ENCODE peak calls at places on chromosome 18, in four cellular contexts. H is H1, V is SK-N-SH, Y is GM12878. I is an unnamed sample.
A peak's percentile ranks its signal among the peaks of the same experiment; 100 is the strongest.

GRCh38 chr18:13878858-13879257 is 36.5 kb downstream of the MC2R start:
- DNase-seq in H (no peak), V (no peak), Y (no peak), I (no peak)

GRCh38 chr18:69617888-69618287 is 217.2 kb downstream of the DOK6 start:
- DNase-seq in H (no peak), V (no peak), Y (no peak), I (no peak)

GRCh38 chr18:3753116-3753515 is 303.1 kb downstream of the TGIF1 start:
- DNase-seq in H (no peak), V (no peak), Y (no peak), I (no peak)

GRCh38 chr18:58337688-58338087 is 291.2 kb downstream of the ALPK2 start:
- DNase-seq in H (no peak), V (no peak), Y (no peak), I (no peak)

GRCh38 chr18:58255701-58256311 is 211.8 kb downstream of the NEDD4L start:
- DNase-seq in H (no peak), V (no peak), Y (no peak), I (no peak)

GRCh38 chr18:58668211-58668610 is 3.1 kb upstream of the MALT1 start:
- DNase-seq in H (no peak), V (no peak), Y (no peak), I (no peak)

GRCh38 chr18:3328522-3328921 is 66.6 kb downstream of the MYL12B start:
- DNase-seq in H (no peak), V (no peak), Y (no peak), I (no peak)

GRCh38 chr18:73891572-73892421 is 255.8 kb downstream of the FBXO15 start:
- DNase-seq in H (no peak), V (peak; percentile 7), Y (no peak), I (no peak)

GRCh38 chr18:11040823-11041712 is 108.3 kb downstream of the PIEZO2 start:
- DNase-seq in H (no peak), V (peak; percentile 48), Y (no peak), I (peak; percentile 94)

GRCh38 chr18:23330423-23330822 is 122.7 kb upstream of the RIOK3 start:
- DNase-seq in H (no peak), V (no peak), Y (peak; percentile 34), I (no peak)

GRCh38 chr18:10015941-10016819 is 102.4 kb downstream of the VAPA start:
- DNase-seq in H (no peak), V (peak; percentile 34), Y (no peak), I (no peak)

GRCh38 chr18:31723998-31724711 is 36.5 kb downstream of the SLC25A52 start:
- DNase-seq in H (no peak), V (peak; percentile 58), Y (no peak), I (no peak)

GRCh38 chr18:10588975-10589374 is 63.1 kb downstream of the NAPG start:
- DNase-seq in H (no peak), V (peak; percentile 73), Y (no peak), I (no peak)

GRCh38 chr18:3397031-3397750 is 52.8 kb upstream of the TGIF1 start:
- DNase-seq in H (no peak), V (no peak), Y (no peak), I (no peak)

GRCh38 chr18:39057423-39058057 is 1491.9 kb upstream of the CELF4 start:
- DNase-seq in H (no peak), V (no peak), Y (no peak), I (no peak)

GRCh38 chr18:22643731-22644130 is 226.0 kb upstream of the CTAGE1 start:
- DNase-seq in H (no peak), V (no peak), Y (no peak), I (no peak)

DNA sequence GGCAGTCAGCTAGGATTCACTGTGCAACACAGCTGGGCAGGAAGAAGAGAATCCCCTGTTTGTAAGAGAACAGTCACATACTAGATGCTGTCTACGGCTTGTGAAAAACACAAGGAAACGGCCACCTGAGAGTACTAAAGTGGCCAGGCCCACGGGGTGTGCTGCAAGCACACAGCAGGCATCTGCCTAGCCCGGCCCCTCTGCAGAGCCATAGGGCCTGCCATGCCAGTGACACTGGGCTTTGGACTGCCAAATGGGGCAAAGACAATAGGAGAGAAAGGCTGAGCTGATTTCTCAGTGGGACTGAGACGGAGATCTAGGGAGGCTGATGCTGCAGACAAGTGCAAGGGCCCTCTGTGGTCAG is 10.3 kb downstream of the TUBB6 start:
- DNase-seq in H (no peak), V (no peak), Y (no peak), I (no peak)
- TF ChIP-seq TCF12 in H (no peak), V (no peak), Y (no peak), I (no peak)

DNA sequence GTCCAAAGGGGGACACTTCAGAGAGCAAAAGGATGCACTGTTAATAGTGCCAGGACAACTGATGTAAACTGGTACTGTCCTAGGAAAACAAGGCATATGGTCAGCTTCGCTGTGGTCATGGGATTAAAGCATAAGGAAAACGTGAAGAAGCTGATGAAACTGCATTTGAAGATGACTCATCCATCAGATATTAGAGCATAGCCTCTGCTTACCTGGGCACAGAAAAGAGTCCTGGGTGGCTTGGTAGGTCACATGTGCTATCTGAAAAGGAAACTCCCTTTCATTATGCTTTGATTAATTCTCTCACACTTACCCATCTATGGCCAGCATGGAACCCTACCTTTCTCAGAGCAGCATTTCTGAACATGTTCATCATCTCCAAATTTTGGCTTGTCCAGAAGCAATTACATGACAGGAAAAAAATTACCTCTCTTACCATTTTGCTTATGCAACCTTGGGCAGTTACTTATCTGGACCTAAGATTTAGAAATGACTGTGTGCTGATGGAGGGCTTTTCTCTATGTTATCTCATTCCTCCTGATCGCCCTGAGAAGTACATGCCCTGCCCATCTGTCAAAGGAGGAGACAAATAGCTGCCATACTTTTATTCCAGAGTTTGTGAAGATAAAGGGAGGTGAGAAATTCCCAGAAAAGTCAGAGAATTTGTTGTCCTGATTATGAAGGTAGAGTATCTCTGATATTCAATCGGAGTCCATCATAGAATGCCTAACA is 275.3 kb upstream of the SLC14A2 start:
- DNase-seq in H (no peak), V (no peak), Y (no peak), I (no peak)
- TF ChIP-seq TCF12 in H (no peak), V (no peak), Y (no peak), I (no peak)

GRCh38 chr18:61308795-61309393 is 24.3 kb upstream of the CDH20 start:
- DNase-seq in H (no peak), V (no peak), Y (no peak), I (no peak)
- TF ChIP-seq TCF12 in H (no peak), V (no peak), Y (no peak), I (no peak)

GRCh38 chr18:5817821-5818220 is 77.5 kb downstream of the TMEM200C start:
- DNase-seq in H (no peak), V (no peak), Y (no peak), I (no peak)
- TF ChIP-seq TCF12 in H (no peak), V (no peak), Y (no peak), I (no peak)

GRCh38 chr18:63180333-63180732 is 139.2 kb downstream of the BCL2 start:
- DNase-seq in H (no peak), V (no peak), Y (no peak), I (no peak)

GRCh38 chr18:63179422-63179821 is 140.1 kb downstream of the BCL2 start:
- DNase-seq in H (no peak), V (no peak), Y (no peak), I (no peak)

GRCh38 chr18:63177259-63177658 is 142.3 kb downstream of the BCL2 start:
- DNase-seq in H (no peak), V (no peak), Y (no peak), I (no peak)

GRCh38 chr18:63177822-63178525 is 141.6 kb downstream of the BCL2 start:
- DNase-seq in H (no peak), V (no peak), Y (no peak), I (no peak)

DNA sequence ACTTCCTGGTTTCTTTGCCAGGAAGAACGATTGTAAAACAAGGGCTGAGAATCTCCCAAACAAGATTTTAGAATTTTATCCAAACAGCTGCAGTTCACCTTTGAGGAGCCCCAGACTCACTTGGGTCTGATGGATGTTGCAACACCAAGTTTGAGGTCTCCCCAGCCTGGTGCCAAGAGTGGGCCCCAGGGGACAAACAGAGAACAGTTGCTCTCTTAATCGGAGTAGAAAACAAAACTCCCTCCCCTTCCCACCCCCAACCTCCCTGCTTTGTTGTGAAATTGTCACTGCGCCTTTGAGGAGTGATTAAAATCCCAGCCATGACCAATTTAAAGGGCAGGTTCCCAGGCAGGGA is 141.1 kb downstream of the BCL2 start:
- DNase-seq in H (no peak), V (no peak), Y (no peak), I (no peak)
- TF ChIP-seq TCF12 in H (no peak), V (no peak), Y (peak; percentile 18), I (no peak)

DNA sequence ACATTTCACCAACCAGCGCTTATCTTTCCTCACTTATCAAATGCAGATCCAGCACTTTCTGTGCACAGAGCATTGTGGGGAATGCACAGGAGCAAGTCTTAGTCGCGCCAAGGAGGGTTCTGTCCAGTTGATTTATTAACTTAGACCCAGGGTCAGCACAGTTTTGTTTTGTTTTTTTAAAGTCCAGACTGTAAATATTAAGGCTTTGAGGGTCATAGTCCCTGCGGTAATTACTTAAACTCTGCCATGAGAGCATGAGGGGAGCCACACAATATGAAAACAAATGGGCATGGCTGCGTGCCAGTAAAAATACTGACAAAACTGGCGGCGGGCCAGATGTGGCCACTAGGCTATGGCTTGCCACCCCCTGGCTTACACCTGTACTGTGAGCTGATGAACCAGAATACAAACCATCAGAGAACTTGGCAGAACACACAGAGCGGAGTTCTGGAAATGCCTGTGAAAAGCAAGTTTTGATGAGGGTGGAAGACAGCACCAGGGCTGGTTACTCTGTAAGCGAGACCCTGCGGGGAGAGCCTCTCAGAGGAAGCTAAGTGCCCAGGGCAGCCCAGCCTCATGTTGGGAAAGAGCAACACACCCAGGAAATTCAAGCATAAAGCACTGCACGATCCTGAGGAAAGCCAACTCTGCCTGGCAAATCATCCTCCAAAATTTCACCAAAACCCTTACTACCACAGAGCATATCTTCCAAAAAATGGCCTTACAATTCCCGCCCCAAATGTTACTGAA is 43.6 kb downstream of the L3MBTL4 start:
- DNase-seq in H (no peak), V (peak; percentile 56), Y (no peak), I (peak; percentile 86)
- TF ChIP-seq TCF12 in H (no peak), V (no peak), Y (no peak), I (no peak)

GRCh38 chr18:27430595-27430994 is 245.5 kb upstream of the CHST9 start:
- DNase-seq in H (no peak), V (no peak), Y (no peak), I (no peak)
- TF ChIP-seq TCF12 in H (no peak), V (no peak), Y (no peak), I (no peak)

DNA sequence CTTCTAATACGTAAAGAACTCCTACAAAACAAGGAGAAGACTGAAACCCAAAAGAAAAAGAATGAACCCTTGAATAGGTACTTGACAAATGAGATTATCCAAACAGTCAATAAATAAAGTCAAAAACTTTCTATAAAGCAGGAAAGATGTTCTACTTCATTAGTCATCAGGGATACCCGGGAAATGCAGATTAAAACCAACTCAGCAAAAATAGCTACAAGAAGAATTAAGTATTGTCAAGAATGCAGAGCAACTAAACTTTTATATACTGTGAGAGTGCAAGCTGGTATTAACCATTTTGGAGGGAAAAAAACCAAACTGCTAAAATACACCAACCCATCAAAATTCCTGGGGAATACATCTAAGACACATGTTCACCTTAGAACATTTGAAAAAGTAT is 10.4 kb downstream of the TXNL1 start:
- DNase-seq in H (no peak), V (no peak), Y (no peak), I (no peak)
- TF ChIP-seq TCF12 in H (no peak), V (no peak), Y (no peak), I (no peak)

I was measured in HepG2.